ENCODE peak calls at places on chromosomes 16 and 17, in ten cellular contexts. J is fibroblast of pulmonary artery; I is CD8-positive, alpha-beta T cell; S is tibial artery; M is heart left ventricle; C is progenitor cell of endocrine pancreas; O is Peyer's patch; D is astrocyte of the cerebellum; U is activated CD8-positive, alpha-beta T cell treated with anti-CD3 and anti-CD28 coated beads for 36 hours; R is RWPE2. E is an unnamed sample.

GRCh38 chr17:45050680-45051059 is 762 bp downstream of the DCAKD start:
- DNase-seq in J (no peak), I (peak; percentile 14), S (no peak), M (no peak), C (no peak), O (no peak), D (no peak), U (peak; percentile 70), R (no peak), E (peak; percentile 45)

GRCh38 chr17:77640916-77641605 is 317.4 kb upstream of the TNRC6C start:
- DNase-seq in J (no peak), I (no peak), S (no peak), M (no peak), C (no peak), O (no peak), D (no peak), U (no peak), R (no peak), E (no peak)

GRCh38 chr16:19751478-19751877 is 33.4 kb downstream of the IQCK start:
- DNase-seq in J (no peak), I (no peak), S (no peak), M (no peak), C (no peak), O (no peak), D (no peak), U (no peak), R (no peak), E (no peak)

GRCh38 chr17:29042679-29043538 is at the start of gene PIPOX:
- DNase-seq in J (peak; percentile 66), I (no peak), S (no peak), M (no peak), C (no peak), O (no peak), D (peak; percentile 43), U (peak; percentile 51), R (no peak), E (peak; percentile 17)

GRCh38 chr17:75105269-75106080 is 4.3 kb upstream of the ARMC7 start:
- DNase-seq in J (peak; percentile 51), I (no peak), S (peak; percentile 43), M (no peak), C (peak; percentile 48), O (peak; percentile 80), D (no peak), U (peak; percentile 52), R (no peak), E (peak; percentile 90)

GRCh38 chr17:17063546-17064122 is 21.4 kb downstream of the MPRIP start:
- DNase-seq in J (no peak), I (no peak), S (peak; percentile 87), M (peak; percentile 58), C (no peak), O (no peak), D (no peak), U (no peak), R (peak; percentile 54), E (peak; percentile 56)

GRCh38 chr17:51425793-51426192 is 165.4 kb downstream of the UTP18 start:
- DNase-seq in J (no peak), I (no peak), S (no peak), M (no peak), C (no peak), O (no peak), D (no peak), U (no peak), R (no peak), E (no peak)

GRCh38 chr17:42249681-42250446 is 26.3 kb downstream of the STAT5B start:
- DNase-seq in J (no peak), I (no peak), S (no peak), M (no peak), C (no peak), O (no peak), D (no peak), U (peak; percentile 70), R (no peak), E (no peak)

GRCh38 chr16:87380403-87380802 is 3.2 kb downstream of the FBXO31 start:
- DNase-seq in J (no peak), I (no peak), S (no peak), M (no peak), C (no peak), O (no peak), D (no peak), U (peak; percentile 11), R (no peak), E (no peak)
- TF ChIP-seq CTCF in J (no peak), I (no peak), S (no peak), M (no peak), C (no peak), O (no peak), D (no peak), U (no peak), R (no peak), E (no peak)

DNA sequence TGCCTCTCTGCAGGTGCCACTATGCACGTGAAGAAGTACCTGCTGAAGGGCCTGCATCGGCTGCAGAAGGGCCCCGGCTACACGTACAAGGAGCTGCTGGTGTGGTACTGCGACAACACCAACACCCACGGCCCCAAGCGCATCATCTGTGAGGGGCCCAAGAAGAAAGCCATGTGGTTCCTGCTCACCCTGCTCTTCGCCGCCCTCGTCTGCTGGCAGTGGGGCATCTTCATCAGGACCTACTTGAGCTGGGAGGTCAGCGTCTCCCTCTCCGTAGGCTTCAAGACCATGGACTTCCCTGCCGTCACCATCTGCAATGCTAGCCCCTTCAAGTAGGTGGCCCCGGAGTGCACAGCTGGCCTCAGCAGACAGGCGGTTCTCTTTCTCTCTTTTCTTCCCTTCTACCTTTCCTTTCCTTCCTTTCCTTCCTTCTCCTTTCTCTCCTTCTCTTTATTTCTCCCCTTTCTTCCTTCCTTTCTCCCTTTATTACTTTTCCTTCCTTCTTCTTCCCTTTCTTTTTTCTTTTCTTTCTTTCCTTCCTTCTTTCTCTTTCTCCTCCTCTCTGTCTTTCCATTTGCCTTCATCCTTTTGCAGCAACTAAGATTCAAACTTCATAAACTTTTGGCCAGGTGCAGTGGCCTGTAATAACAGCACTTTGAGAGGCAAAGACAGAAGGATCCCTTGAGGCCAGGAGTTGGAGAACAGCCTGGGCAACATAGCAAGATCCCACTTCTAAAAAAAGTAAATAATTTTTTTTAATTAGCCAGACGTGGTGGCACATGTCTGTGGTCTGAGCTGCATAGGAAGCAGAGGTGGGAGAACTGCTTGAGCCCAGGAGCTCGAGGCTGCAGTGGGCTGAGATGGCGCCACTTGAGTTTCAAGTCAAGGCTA is 46.7 kb downstream of the SCNN1B start:
- DNase-seq in J (no peak), I (no peak), S (no peak), M (no peak), C (no peak), O (no peak), D (no peak), U (peak; percentile 3), R (no peak), E (no peak)
- TF ChIP-seq CTCF in J (peak; percentile 13), I (no peak), S (no peak), M (no peak), C (peak; percentile 34), O (no peak), D (peak; percentile 29), U (peak; percentile 19), R (no peak), E (no peak)

GRCh38 chr17:81095608-81095888 is 60.6 kb downstream of the BAIAP2 start:
- DNase-seq in J (no peak), I (no peak), S (no peak), M (no peak), C (no peak), O (no peak), D (no peak), U (no peak), R (no peak), E (no peak)

GRCh38 chr17:81096741-81097133 is 61.8 kb downstream of the BAIAP2 start:
- DNase-seq in J (peak; percentile 18), I (no peak), S (no peak), M (no peak), C (no peak), O (no peak), D (no peak), U (peak; percentile 16), R (no peak), E (no peak)

GRCh38 chr17:81094744-81095607 is 60.0 kb downstream of the BAIAP2 start:
- DNase-seq in J (peak; percentile 99), I (peak; percentile 78), S (peak; percentile 84), M (peak; percentile 36), C (peak; percentile 44), O (peak; percentile 71), D (peak; percentile 99), U (peak; percentile 97), R (peak; percentile 96), E (peak; percentile 95)

GRCh38 chr17:81097943-81098308 is 63.0 kb downstream of the BAIAP2 start:
- DNase-seq in J (no peak), I (no peak), S (peak; percentile 50), M (peak; percentile 36), C (no peak), O (no peak), D (no peak), U (peak; percentile 55), R (no peak), E (peak; percentile 59)

DNA sequence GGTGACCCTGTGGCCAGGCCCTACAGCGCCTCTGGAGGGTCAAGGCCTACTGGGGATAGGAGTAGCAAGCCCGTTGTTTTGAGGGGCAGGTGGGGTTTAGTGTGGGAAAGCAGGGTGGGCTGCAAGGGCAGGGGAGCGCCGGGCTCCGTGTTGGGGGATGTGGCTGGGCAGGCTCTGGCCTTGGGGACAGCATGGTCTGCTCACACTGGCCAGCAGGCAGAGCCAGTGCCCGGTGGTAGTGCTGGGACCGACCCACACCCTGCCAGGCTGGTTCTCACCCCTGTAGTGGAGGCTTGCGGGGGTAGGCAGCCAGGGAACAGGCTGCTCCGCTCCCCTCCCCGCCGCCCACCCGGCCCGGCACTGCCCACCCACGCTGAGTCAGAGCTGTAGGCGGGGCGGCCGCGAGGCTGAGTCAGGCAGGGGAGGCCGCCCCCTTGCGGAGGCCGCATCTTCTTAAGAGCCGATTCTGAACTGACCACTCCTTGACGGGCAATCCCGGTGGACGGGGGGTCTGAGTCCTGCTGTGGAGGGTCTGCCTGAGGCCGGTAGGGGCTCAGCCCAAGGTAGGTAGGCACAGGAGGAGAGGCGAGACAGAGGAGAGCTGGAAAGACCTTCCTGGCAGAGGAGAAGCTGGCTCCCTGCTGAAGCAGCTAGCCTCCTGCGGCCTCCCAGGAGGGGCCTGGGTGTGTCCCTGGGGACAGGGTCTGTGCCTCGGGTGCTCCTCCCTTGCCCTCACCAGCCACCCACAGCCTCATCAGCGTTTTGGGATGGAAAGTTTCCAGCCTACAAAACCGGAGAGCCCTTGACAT is 62.4 kb downstream of the BAIAP2 start:
- DNase-seq in J (peak; percentile 83), I (peak; percentile 32), S (peak; percentile 86), M (peak; percentile 75), C (peak; percentile 43), O (peak; percentile 76), D (peak; percentile 60), U (peak; percentile 79), R (no peak), E (peak; percentile 84)
- TF ChIP-seq CTCF in J (peak; percentile 55), I (peak; percentile 45), S (peak; percentile 69), M (peak; percentile 63), C (peak; percentile 63), O (peak; percentile 46), D (peak; percentile 76), U (peak; percentile 42), R (peak; percentile 88), E (peak; percentile 90)

DNA sequence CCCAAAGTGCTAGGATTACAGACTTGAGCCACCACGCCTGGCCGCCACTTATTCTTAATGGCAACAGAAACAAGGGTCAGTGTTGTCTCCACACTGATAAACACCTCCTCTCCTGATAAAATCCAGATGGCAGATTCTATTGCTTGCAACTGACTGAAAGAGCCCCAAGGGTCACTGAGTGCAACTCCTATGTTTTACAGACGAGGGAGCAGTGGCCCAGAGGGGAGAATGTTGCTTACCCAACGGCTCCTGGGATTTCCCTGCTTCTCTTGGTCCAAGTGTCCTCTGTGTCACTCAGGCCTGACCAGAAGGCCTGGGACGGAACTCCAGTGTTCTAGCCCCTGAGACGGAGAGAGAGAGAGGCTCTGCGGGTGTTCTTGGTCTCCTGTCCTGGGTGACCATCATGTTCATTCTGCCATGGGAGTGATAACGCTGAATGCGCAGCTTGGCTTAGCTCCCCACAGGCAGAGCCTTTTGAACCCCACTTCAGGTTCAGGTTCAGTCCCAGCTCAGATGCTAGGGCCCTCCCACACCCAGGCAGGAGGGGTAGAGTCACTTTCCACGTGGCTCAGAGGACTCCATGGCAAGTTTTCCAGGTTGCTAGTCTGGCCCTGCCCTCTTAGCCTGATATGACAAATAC is 77.3 kb upstream of the NLRP1 start:
- DNase-seq in J (no peak), I (no peak), S (no peak), M (no peak), C (no peak), O (no peak), D (no peak), U (no peak), R (peak; percentile 25), E (no peak)
- TF ChIP-seq CTCF in J (no peak), I (no peak), S (no peak), M (no peak), C (no peak), O (no peak), D (no peak), U (no peak), R (no peak), E (no peak)

E was measured in A549.